ENCODE peak calls at places on chromosomes 3 and 15, in eight cellular contexts. O is NCI-H1092 treated with DMSO at 0.1 percent for 48 hours; B is RPMI8226; V is Panc1; Y is Peyer's patch; R is activated CD8-positive, alpha-beta memory T cell treated with anti-CD3 and anti-CD28 coated beads, Interleukin-2, amount 50 U/mL, for 48 hours; Q is NCI-H1105; A is bronchial epithelial cell. W is an unnamed sample.

GRCh38 chr3:43062556-43063040 is 43.3 kb downstream of the POMGNT2 start:
- DNase-seq in V (no peak), R (no peak), B (no peak), O (no peak), A (no peak), Y (no peak), Q (no peak), W (no peak)

GRCh38 chr3:123724306-123724705 is 139.5 kb upstream of the HACD2 start:
- DNase-seq in B (no peak), R (no peak), A (peak), V (no peak), Y (no peak), O (no peak), Q (no peak), W (no peak)

GRCh38 chr15:62957130-62957529 is 85.4 kb upstream of the TPM1 start:
- DNase-seq in O (no peak), R (no peak), V (no peak), Q (no peak), B (no peak), Y (no peak), A (peak), W (no peak)

GRCh38 chr3:13896473-13897154 is 16.7 kb upstream of the WNT7A start:
- DNase-seq in V (no peak), B (peak), A (peak), O (peak), Q (peak), Y (peak), R (no peak), W (peak)

GRCh38 chr15:83653288-83653638 is 660 bp upstream of the ADAMTSL3 start:
- DNase-seq in Q (no peak), V (no peak), R (no peak), A (no peak), B (no peak), O (no peak), Y (no peak), W (no peak)

GRCh38 chr15:74220475-74221248 is 15.5 kb upstream of the CCDC33 start:
- DNase-seq in A (no peak), Q (no peak), O (peak), B (no peak), Y (no peak), R (no peak), V (no peak), W (no peak)

GRCh38 chr3:12194209-12194608 is 35.5 kb upstream of the TIMP4 start:
- DNase-seq in Q (no peak), A (peak), R (no peak), Y (no peak), O (no peak), B (peak), V (peak), W (no peak)

GRCh38 chr3:119508172-119508845 is 10.0 kb downstream of the TIMMDC1 start:
- DNase-seq in R (no peak), Q (no peak), A (no peak), O (no peak), V (no peak), Y (no peak), B (no peak), W (no peak)

GRCh38 chr15:100114526-100114925 is 227.2 kb downstream of the ADAMTS17 start:
- DNase-seq in Y (no peak), V (no peak), O (no peak), A (no peak), B (peak), Q (no peak), R (no peak), W (no peak)

GRCh38 chr3:171165986-171166385 is 139.5 kb upstream of the SLC2A2 start:
- DNase-seq in A (no peak), B (no peak), R (no peak), Y (no peak), O (no peak), Q (no peak), V (no peak), W (no peak)

GRCh38 chr3:29822051-29822450 is 541.2 kb downstream of the RBMS3 start:
- DNase-seq in Y (no peak), R (no peak), A (peak), O (no peak), Q (no peak), V (no peak), B (no peak), W (no peak)

W was measured in cerebellar nuclear complex.